ENCODE peak calls at places on chromosomes 12 and 14, in seven cellular contexts. X is IMR-90, I is psoas muscle, S is pancreas, R is cardiac muscle cell, A is mammary epithelial cell, E is astrocyte. M is an unnamed sample.

GRCh38 chr14:25537846-25538455 is 488.0 kb upstream of the STXBP6 start:
- DNase-seq in X (no peak), I (no peak), S (peak; percentile 20), R (no peak), A (no peak), E (no peak), M (peak; percentile 2)

GRCh38 chr14:50830932-50831703 is at the start of gene NIN:
- DNase-seq in X (peak; percentile 73), I (peak; percentile 89), S (peak; percentile 81), R (peak; percentile 86), A (peak; percentile 82), E (peak; percentile 58), M (peak; percentile 81)

GRCh38 chr14:90425480-90425879 is 28.7 kb downstream of the CALM1 start:
- DNase-seq in X (no peak), I (no peak), S (no peak), R (no peak), A (no peak), E (no peak), M (no peak)

GRCh38 chr14:63890553-63890952 is 37.7 kb downstream of the SYNE2 start:
- DNase-seq in X (no peak), I (no peak), S (no peak), R (peak; percentile 29), A (peak; percentile 35), E (no peak), M (no peak)

GRCh38 chr14:106276326-106277267 is 750.2 kb downstream of the TMEM121 start:
- DNase-seq in X (no peak), I (no peak), S (no peak), R (no peak), A (no peak), E (no peak), M (no peak)

GRCh38 chr12:6345319-6346071 is 3.6 kb upstream of the TNFRSF1A start:
- DNase-seq in X (peak; percentile 99), I (no peak), S (no peak), R (peak; percentile 96), A (peak; percentile 81), E (peak; percentile 97), M (peak; percentile 95)

GRCh38 chr12:109727039-109727723 is 13.6 kb downstream of the FAM222A start:
- DNase-seq in X (no peak), I (peak; percentile 41), S (no peak), R (no peak), A (no peak), E (no peak), M (no peak)

GRCh38 chr12:110252716-110253115 is 28.3 kb upstream of the ATP2A2 start:
- DNase-seq in X (no peak), I (no peak), S (no peak), R (no peak), A (no peak), E (no peak), M (no peak)

GRCh38 chr12:108798551-108799221 is 58.7 kb downstream of the SSH1 start:
- DNase-seq in X (peak; percentile 86), I (peak; percentile 76), S (no peak), R (peak; percentile 61), A (peak; percentile 23), E (peak; percentile 52), M (peak; percentile 50)

GRCh38 chr12:127560041-127560478 is 706.9 kb upstream of the TMEM132C start:
- DNase-seq in X (no peak), I (no peak), S (no peak), R (no peak), A (no peak), E (no peak), M (no peak)

GRCh38 chr14:50719911-50720759 is 52.0 kb upstream of the SAV1 start:
- DNase-seq in X (peak; percentile 73), I (no peak), S (no peak), R (no peak), A (peak; percentile 40), E (peak; percentile 36), M (no peak)

GRCh38 chr12:31466768-31467167 is 124.2 kb downstream of the DENND5B start:
- DNase-seq in X (peak; percentile 37), I (no peak), S (no peak), R (no peak), A (no peak), E (peak; percentile 30), M (peak; percentile 54)

GRCh38 chr12:121905746-121906145 is 12.6 kb upstream of the CFAP251 start:
- DNase-seq in X (peak; percentile 22), I (no peak), S (no peak), R (no peak), A (peak; percentile 20), E (no peak), M (no peak)

GRCh38 chr14:97602438-97603117 is 805.4 kb downstream of the VRK1 start:
- DNase-seq in X (no peak), I (no peak), S (no peak), R (no peak), A (no peak), E (no peak), M (no peak)

GRCh38 chr12:45685680-45686079 is 43.8 kb upstream of the ARID2 start:
- DNase-seq in X (no peak), I (no peak), S (no peak), R (no peak), A (no peak), E (no peak), M (no peak)

GRCh38 chr12:108518716-108519496 is 3.8 kb downstream of the FICD start:
- DNase-seq in X (no peak), I (no peak), S (peak; percentile 24), R (no peak), A (no peak), E (no peak), M (no peak)

GRCh38 chr12:86264451-86265328 is 8.5 kb upstream of the MGAT4C start:
- DNase-seq in X (no peak), I (peak; percentile 37), S (peak; percentile 78), R (no peak), A (peak; percentile 58), E (no peak), M (no peak)

GRCh38 chr14:76257842-76258397 is 106.2 kb downstream of the GPATCH2L start:
- DNase-seq in X (no peak), I (no peak), S (no peak), R (no peak), A (no peak), E (no peak), M (no peak)

DNA sequence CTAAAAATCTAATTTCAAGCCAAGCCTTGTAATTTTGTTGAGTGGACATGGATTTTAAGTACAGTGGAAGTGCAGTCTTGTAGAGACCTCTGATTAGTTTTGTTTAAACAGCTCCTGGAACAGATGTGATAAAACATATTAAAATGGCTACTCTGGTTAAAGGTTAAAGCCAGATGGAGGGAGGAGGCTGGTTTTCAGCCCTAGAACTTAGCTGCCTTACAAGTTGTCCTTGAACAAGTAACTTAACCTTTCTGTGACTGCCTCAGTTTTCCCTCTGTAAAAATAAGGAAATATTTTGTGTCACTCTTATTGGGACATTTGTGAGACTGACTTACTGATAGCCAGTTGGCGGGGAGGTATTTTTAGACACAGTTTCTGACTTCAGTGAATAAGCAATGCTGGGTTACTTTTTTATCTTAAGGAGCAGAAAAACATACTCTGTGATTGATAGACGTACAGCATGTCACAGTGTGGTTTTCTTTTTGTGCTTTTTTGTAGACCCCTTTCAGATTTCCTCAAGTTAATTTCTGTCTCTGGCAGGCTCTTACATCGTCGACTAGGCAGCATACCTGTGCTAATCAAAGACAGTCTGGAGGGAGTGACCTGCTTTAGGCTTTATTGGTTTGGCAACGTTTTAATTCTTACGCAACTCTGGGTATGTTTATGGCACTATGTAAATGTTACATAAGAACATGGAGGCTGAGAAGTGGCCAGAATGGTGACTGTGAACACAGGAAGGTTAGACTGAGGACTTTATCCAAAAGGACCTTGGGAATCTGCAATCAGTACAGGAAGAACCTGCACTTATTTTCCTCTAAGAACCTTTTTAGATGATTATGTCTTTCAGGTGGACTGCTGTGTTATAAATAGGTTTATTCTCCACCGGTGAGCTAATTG is 3.2 kb downstream of the ACVR1B start:
- DNase-seq in X (no peak), I (no peak), S (no peak), R (peak; percentile 50), A (peak; percentile 77), E (no peak), M (no peak)
- H3K4me3 ChIP-seq in X (no peak overlapping the region), I (peak overlapping the region; percentile 99), S (peak overlapping the region; percentile 97), R (peak overlapping the region; percentile 96), A (no peak overlapping the region), E (no peak overlapping the region), M (peak overlapping the region; percentile 11)

GRCh38 chr14:102589761-102590290 is 2.6 kb upstream of the RCOR1 start:
- DNase-seq in X (no peak), I (no peak), S (no peak), R (no peak), A (no peak), E (no peak), M (no peak)

GRCh38 chr14:102591372-102591943 is 991 bp upstream of the RCOR1 start:
- DNase-seq in X (peak; percentile 29), I (no peak), S (peak; percentile 57), R (peak; percentile 47), A (no peak), E (no peak), M (peak; percentile 39)

GRCh38 chr14:102588821-102589220 is 3.6 kb upstream of the RCOR1 start:
- DNase-seq in X (no peak), I (no peak), S (no peak), R (no peak), A (no peak), E (no peak), M (no peak)

GRCh38 chr14:102591944-102592772 is at the start of gene RCOR1:
- DNase-seq in X (peak; percentile 97), I (peak; percentile 99), S (peak; percentile 99), R (peak; percentile 99), A (peak; percentile 96), E (peak; percentile 98), M (peak; percentile 98)

DNA sequence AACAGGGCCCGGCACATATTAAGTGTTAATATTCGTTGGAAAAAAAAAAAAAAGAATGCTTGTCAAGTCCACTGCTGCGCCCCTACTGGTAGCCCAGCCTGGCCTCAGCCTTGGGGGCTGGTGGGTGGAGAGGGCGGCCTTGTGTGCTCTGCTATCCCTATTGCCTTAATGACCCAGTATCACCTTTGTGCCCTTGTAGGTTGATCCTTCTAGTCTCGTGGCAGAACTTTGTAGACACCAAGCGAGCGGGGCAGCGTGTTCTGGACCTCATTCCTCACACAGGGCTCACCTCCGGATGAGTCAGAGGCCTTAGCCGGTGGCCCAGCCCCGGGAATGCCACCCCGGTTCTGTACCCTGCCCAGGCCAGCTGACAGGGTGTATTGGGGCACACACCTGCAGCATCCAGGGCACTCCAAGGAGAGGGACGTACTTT is 1.8 kb upstream of the RCOR1 start:
- DNase-seq in X (peak; percentile 23), I (peak; percentile 68), S (peak; percentile 55), R (peak; percentile 67), A (peak; percentile 65), E (peak; percentile 14), M (peak; percentile 54)
- TF ChIP-seq CTCF in X (peak; percentile 42), I (peak; percentile 30), S (no peak), R (peak; percentile 65), A (peak; percentile 49), E (peak; percentile 37), M (peak; percentile 60)

GRCh38 chr12:49094104-49094948 is at the start of gene DHH:
- DNase-seq in X (no peak), I (peak; percentile 66), S (peak; percentile 53), R (peak; percentile 16), A (no peak), E (no peak), M (no peak)
- H3K4me3 ChIP-seq in X (no peak within 1 kb of the TSS), I (peak within 1 kb of the TSS; percentile 52), S (peak within 1 kb of the TSS; percentile 23), R (peak within 1 kb of the TSS; percentile 13), A (no peak within 1 kb of the TSS), E (peak within 1 kb of the TSS; percentile 19), M (no peak within 1 kb of the TSS)

DNA sequence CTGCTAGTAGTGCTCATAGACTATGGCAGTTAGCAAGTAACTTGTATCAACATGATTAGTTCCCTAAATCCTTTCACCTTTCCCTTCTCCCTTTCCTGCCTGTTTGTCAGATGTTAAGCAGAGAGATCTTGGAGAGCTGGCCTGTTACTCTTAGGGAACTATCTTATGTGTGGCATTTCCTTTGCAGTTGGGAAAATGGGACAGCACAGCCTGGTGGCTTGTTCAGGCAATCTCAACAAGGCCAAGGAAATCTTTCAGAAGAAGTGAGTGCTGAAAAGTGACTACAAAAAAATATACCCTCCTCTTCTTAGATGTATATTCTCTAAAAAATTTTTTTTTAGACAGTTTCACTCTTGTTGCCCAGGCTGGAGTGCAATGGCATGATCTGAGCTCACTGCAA is 7.4 kb downstream of the PARP2 start:
- DNase-seq in X (peak; percentile 17), I (no peak), S (no peak), R (peak; percentile 34), A (no peak), E (no peak), M (peak; percentile 62)
- TF ChIP-seq CTCF in X (peak; percentile 22), I (no peak), S (no peak), R (peak; percentile 38), A (peak; percentile 29), E (peak; percentile 4), M (peak; percentile 63)

M was measured in choroid plexus epithelial cell.